ENCODE peak calls at places on chromosomes 4 and X, in four cellular contexts. O is activated T-helper 1 cell treated with anti-CD3 and anti-CD28 coated beads, Interleukin-12 subunit alpha, Interleukin-12 subunit beta, Interleukin-2, Interleukin-4 antibody, amounts not matched to agents 30 ng/mL and 10 ng/mL and 1 ng/mL, durations not matched to agents 14 hours and 24 hours and 36 hours; T is H9; U is posterior vena cava. D is an unnamed sample.

GRCh38 chr4:176198316-176198903 is 3.0 kb upstream of the SPATA4 start:
- DNase-seq in O (no peak), T (peak; percentile 52), U (no peak), D (no peak)

GRCh38 chrX:41332408-41332987 is 1.5 kb upstream of the DDX3X start:
- DNase-seq in O (no peak), U (peak; percentile 86), T (no peak), D (no peak)

GRCh38 chr4:8393593-8394038 is 46.9 kb downstream of the ACOX3 start:
- DNase-seq in U (no peak), T (no peak), O (no peak), D (no peak)

GRCh38 chr4:119124314-119124713 is 11.3 kb upstream of the MYOZ2 start:
- DNase-seq in O (no peak), U (no peak), T (no peak), D (no peak)

GRCh38 chr4:174926958-174927357 is 8.8 kb downstream of the ADAM29 start:
- DNase-seq in O (no peak), T (no peak), U (no peak), D (no peak)

GRCh38 chrX:101429934-101430333 is 21.9 kb downstream of the HNRNPH2 start:
- DNase-seq in O (no peak), T (no peak), U (no peak), D (no peak)

GRCh38 chrX:24357101-24357500 is 3.3 kb upstream of the SUPT20HL1 start:
- DNase-seq in T (no peak), O (no peak), U (no peak), D (no peak)

GRCh38 chr4:22203436-22204011 is 255.0 kb upstream of the KCNIP4 start:
- DNase-seq in O (no peak), U (no peak), T (no peak), D (no peak)

GRCh38 chr4:92246384-92246783 is 57.4 kb upstream of the GRID2 start:
- DNase-seq in U (no peak), O (no peak), T (no peak), D (no peak)

GRCh38 chrX:131944936-131945902 is 77.9 kb upstream of the STK26 start:
- DNase-seq in O (no peak), U (no peak), T (no peak), D (no peak)

GRCh38 chr4:180391613-180392012 is 1851.6 kb upstream of the TENM3 start:
- DNase-seq in T (no peak), O (no peak), U (no peak), D (no peak)

GRCh38 chrX:70769659-70770232 is 138.8 kb downstream of the TEX11 start:
- DNase-seq in T (no peak), O (no peak), U (no peak), D (no peak)

GRCh38 chr4:81166431-81166830 is 48.6 kb downstream of the PRKG2 start:
- DNase-seq in T (no peak), U (no peak), O (no peak), D (no peak)

GRCh38 chr4:152531479-152531878 is 4.4 kb downstream of the FBXW7 start:
- DNase-seq in U (no peak), T (no peak), O (no peak), D (no peak)

GRCh38 chrX:41347186-41347585 is 13.2 kb downstream of the DDX3X start:
- DNase-seq in U (no peak), O (no peak), T (no peak), D (no peak)

GRCh38 chr4:146446555-146446954 is 75.2 kb downstream of the SLC10A7 start:
- DNase-seq in U (no peak), T (no peak), O (no peak), D (no peak)

GRCh38 chrX:84188320-84188834 is 378 bp upstream of the RPS6KA6 start:
- DNase-seq in T (peak; percentile 62), O (no peak), U (no peak), D (no peak)

GRCh38 chr4:82017680-82018079 is 356.1 kb downstream of the HNRNPD start:
- DNase-seq in O (no peak), T (no peak), U (no peak), D (no peak)

GRCh38 chrX:56729152-56729557 is at the start of gene NBDY:
- DNase-seq in O (peak; percentile 2), T (peak; percentile 54), U (peak; percentile 77), D (peak; percentile 64)

GRCh38 chrX:149721778-149722177 is 9.9 kb downstream of the MAGEA11 start:
- DNase-seq in U (no peak), T (no peak), O (no peak), D (peak; percentile 53)

GRCh38 chrX:56382278-56382677 is 150.1 kb downstream of the KLF8 start:
- DNase-seq in U (no peak), O (peak; percentile 8), T (no peak), D (no peak)

GRCh38 chr4:74794341-74794801 is at the start of gene BTC:
- DNase-seq in T (peak; percentile 58), U (peak; percentile 72), O (no peak), D (no peak)

GRCh38 chr4:107183155-107183774 is 147.2 kb upstream of the DKK2 start:
- DNase-seq in O (no peak), T (no peak), U (no peak), D (no peak)

GRCh38 chr4:165464813-165465381 is 86.1 kb downstream of the CPE start:
- DNase-seq in T (no peak), U (no peak), O (no peak), D (no peak)

D was measured in mesenteric fat pad.